ENCODE peak calls at places on chromosome 1, in six cellular contexts. B is Caco-2; J is activated CD4-positive, alpha-beta T cell treated with anti-CD3 and anti-CD28 coated beads, Interleukin-2, amount 10 ng/mL, durations not matched to agents 7 days and 5 days; S is fibroblast of the conjunctiva; N is HFFc6; Y is right lobe of liver. C is an unnamed sample.
A peak's percentile ranks its signal among the peaks of the same experiment; 100 is the strongest.

GRCh38 chr1:109624215-109625010 is 4.8 kb downstream of the AMPD2 start:
- DNase-seq in B (no peak), J (peak; percentile 45), S (no peak), N (no peak), Y (no peak), C (peak; percentile 56)

GRCh38 chr1:152459596-152460528 is 45.8 kb upstream of the CRNN start:
- DNase-seq in B (peak; percentile 63), J (peak; percentile 77), S (peak; percentile 49), N (peak; percentile 63), Y (peak; percentile 73), C (peak; percentile 81)

GRCh38 chr1:102899935-102900334 is 208.4 kb downstream of the COL11A1 start:
- DNase-seq in B (no peak), J (no peak), S (no peak), N (no peak), Y (no peak), C (no peak)

GRCh38 chr1:155835548-155835947 is 21.5 kb downstream of the GON4L start:
- DNase-seq in B (no peak), J (no peak), S (no peak), N (no peak), Y (no peak), C (no peak)

GRCh38 chr1:116401646-116402176 is 28.7 kb downstream of the ATP1A1 start:
- DNase-seq in B (peak; percentile 42), J (no peak), S (no peak), N (no peak), Y (no peak), C (no peak)

GRCh38 chr1:110630770-110631663 is 24.9 kb upstream of the KCNA2 start:
- DNase-seq in B (peak; percentile 68), J (peak; percentile 93), S (peak; percentile 31), N (peak; percentile 44), Y (peak; percentile 74), C (peak; percentile 91)

GRCh38 chr1:1080122-1080753 is 6.1 kb upstream of the RNF223 start:
- DNase-seq in B (peak; percentile 72), J (no peak), S (no peak), N (peak; percentile 45), Y (peak; percentile 46), C (peak; percentile 40)

GRCh38 chr1:52601519-52601918 is 652 bp upstream of the GPX7 start:
- DNase-seq in B (no peak), J (no peak), S (no peak), N (no peak), Y (no peak), C (no peak)

GRCh38 chr1:23619299-23620188 is 60.2 kb upstream of the ID3 start:
- DNase-seq in B (peak; percentile 56), J (peak; percentile 76), S (no peak), N (no peak), Y (no peak), C (peak; percentile 88)

GRCh38 chr1:33410091-33410701 is 20.7 kb downstream of the PHC2 start:
- DNase-seq in B (no peak), J (no peak), S (peak; percentile 43), N (peak; percentile 30), Y (no peak), C (no peak)

GRCh38 chr1:10867914-10868598 is 71.6 kb upstream of the CASZ1 start:
- DNase-seq in B (no peak), J (no peak), S (no peak), N (no peak), Y (no peak), C (no peak)

C was measured in activated naive CD4-positive, alpha-beta T cell treated with anti-CD3 and anti-CD28 coated beads, Interleukin-2, amount 10 ng/mL, durations not matched to agents 7 days and 5 days.